ENCODE peak calls at places on chromosomes 11 and 22, in five cellular contexts. N is A549, U is HEK293T, Q is IMR-90, D is HepG2. F is an unnamed sample.

GRCh38 chr11:12478743-12479142 is 101.4 kb downstream of the PARVA start:
- DNase-seq in N (no peak), U (no peak), Q (peak), D (peak), F (no peak)

GRCh38 chr11:57222239-57222638 is 14.8 kb downstream of the APLNR start:
- DNase-seq in N (no peak), U (no peak), Q (no peak), D (no peak), F (no peak)

GRCh38 chr11:133122260-133122659 is 410.0 kb downstream of the OPCML start:
- DNase-seq in N (no peak), U (no peak), Q (no peak), D (no peak), F (no peak)

GRCh38 chr11:20790622-20791021 is 121.2 kb downstream of the NELL1 start:
- DNase-seq in N (no peak), U (no peak), Q (no peak), D (no peak), F (no peak)

GRCh38 chr22:47032956-47033647 is 270.7 kb downstream of the TBC1D22A start:
- DNase-seq in N (no peak), U (no peak), Q (no peak), D (no peak), F (no peak)

GRCh38 chr11:7579226-7579825 is 65.5 kb downstream of the PPFIBP2 start:
- DNase-seq in N (no peak), U (no peak), Q (peak), D (no peak), F (no peak)

GRCh38 chr22:44005524-44005923 is 18.6 kb upstream of the PARVB start:
- DNase-seq in N (no peak), U (no peak), Q (no peak), D (no peak), F (no peak)

GRCh38 chr22:28328751-28329150 is 350.9 kb downstream of the TTC28 start:
- DNase-seq in N (no peak), U (no peak), Q (no peak), D (no peak), F (no peak)

GRCh38 chr11:79309402-79309801 is 131.4 kb downstream of the TENM4 start:
- DNase-seq in N (no peak), U (no peak), Q (peak), D (no peak), F (no peak)

GRCh38 chr11:102287963-102288744 is 29.1 kb upstream of the BIRC3 start:
- DNase-seq in N (peak), U (peak), Q (peak), D (peak), F (peak)

GRCh38 chr11:78408619-78409018 is 9.0 kb downstream of the GAB2 start:
- DNase-seq in N (no peak), U (no peak), Q (no peak), D (no peak), F (no peak)

GRCh38 chr11:132639986-132640385 is 892.3 kb downstream of the OPCML start:
- DNase-seq in N (no peak), U (no peak), Q (no peak), D (no peak), F (no peak)

GRCh38 chr22:19820880-19821522 is 33.7 kb downstream of the GNB1L start:
- DNase-seq in N (no peak), U (no peak), Q (no peak), D (no peak), F (no peak)

GRCh38 chr11:61369372-61370348 is 7.5 kb downstream of the TMEM138 start:
- DNase-seq in N (no peak), U (no peak), Q (peak), D (peak), F (peak)

GRCh38 chr22:46038516-46039430 is 61.8 kb upstream of the WNT7B start:
- DNase-seq in N (no peak), U (no peak), Q (no peak), D (no peak), F (no peak)

GRCh38 chr11:69204246-69205124 is 48.8 kb downstream of the SMIM38 start:
- DNase-seq in N (no peak), U (no peak), Q (no peak), D (peak), F (no peak)

GRCh38 chr22:27531782-27532530 is 269.6 kb downstream of the MN1 start:
- DNase-seq in N (no peak), U (no peak), Q (peak), D (no peak), F (no peak)

GRCh38 chr11:124415356-124415923 is 9.2 kb downstream of the OR8B4 start:
- DNase-seq in N (peak), U (no peak), Q (peak), D (peak), F (no peak)

GRCh38 chr22:35231585-35232084 is 25.7 kb upstream of the HMGXB4 start:
- DNase-seq in N (peak), U (peak), Q (peak), D (peak), F (peak)

GRCh38 chr11:128953151-128953550 is 10.5 kb upstream of the TP53AIP1 start:
- DNase-seq in N (no peak), U (no peak), Q (no peak), D (no peak), F (no peak)

GRCh38 chr11:134858783-134859480 is 446.9 kb upstream of the B3GAT1 start:
- DNase-seq in N (no peak), U (no peak), Q (no peak), D (no peak), F (no peak)

GRCh38 chr11:58164389-58164788 is 24.5 kb upstream of the OR9Q2 start:
- DNase-seq in N (no peak), U (no peak), Q (no peak), D (no peak), F (no peak)

GRCh38 chr11:83663446-83663845 is 377.3 kb upstream of the CCDC90B start:
- DNase-seq in N (no peak), U (no peak), Q (peak), D (no peak), F (no peak)

GRCh38 chr22:30253205-30253852 is 6.8 kb upstream of the LIF start:
- DNase-seq in N (peak), U (no peak), Q (peak), D (no peak), F (no peak)

GRCh38 chr11:61976813-61977475 is 9.5 kb upstream of the FTH1 start:
- DNase-seq in N (no peak), U (no peak), Q (no peak), D (no peak), F (no peak)

GRCh38 chr11:111539426-111540113 is 950 bp upstream of the LAYN start:
- DNase-seq in N (no peak), U (no peak), Q (no peak), D (no peak), F (no peak)

GRCh38 chr11:119885067-119885466 is 156.1 kb upstream of the NECTIN1 start:
- DNase-seq in N (no peak), U (no peak), Q (no peak), D (no peak), F (no peak)

GRCh38 chr22:50474711-50475651 is at the start of gene SBF1:
- DNase-seq in N (peak), U (peak), Q (peak), D (peak), F (peak)

GRCh38 chr11:106695506-106695905 is 322.8 kb downstream of the GUCY1A2 start:
- DNase-seq in N (no peak), U (no peak), Q (peak), D (no peak), F (no peak)

GRCh38 chr11:118689503-118689851 is 10.0 kb upstream of the TREH start:
- DNase-seq in N (no peak), U (no peak), Q (no peak), D (no peak), F (no peak)

GRCh38 chr11:35174666-35175065 is 35.7 kb downstream of the CD44 start:
- DNase-seq in N (no peak), U (no peak), Q (peak), D (no peak), F (no peak)
- TF ChIP-seq BHLHE40 in N (no peak), U (no peak), Q (no peak), D (no peak), F (no peak)

DNA sequence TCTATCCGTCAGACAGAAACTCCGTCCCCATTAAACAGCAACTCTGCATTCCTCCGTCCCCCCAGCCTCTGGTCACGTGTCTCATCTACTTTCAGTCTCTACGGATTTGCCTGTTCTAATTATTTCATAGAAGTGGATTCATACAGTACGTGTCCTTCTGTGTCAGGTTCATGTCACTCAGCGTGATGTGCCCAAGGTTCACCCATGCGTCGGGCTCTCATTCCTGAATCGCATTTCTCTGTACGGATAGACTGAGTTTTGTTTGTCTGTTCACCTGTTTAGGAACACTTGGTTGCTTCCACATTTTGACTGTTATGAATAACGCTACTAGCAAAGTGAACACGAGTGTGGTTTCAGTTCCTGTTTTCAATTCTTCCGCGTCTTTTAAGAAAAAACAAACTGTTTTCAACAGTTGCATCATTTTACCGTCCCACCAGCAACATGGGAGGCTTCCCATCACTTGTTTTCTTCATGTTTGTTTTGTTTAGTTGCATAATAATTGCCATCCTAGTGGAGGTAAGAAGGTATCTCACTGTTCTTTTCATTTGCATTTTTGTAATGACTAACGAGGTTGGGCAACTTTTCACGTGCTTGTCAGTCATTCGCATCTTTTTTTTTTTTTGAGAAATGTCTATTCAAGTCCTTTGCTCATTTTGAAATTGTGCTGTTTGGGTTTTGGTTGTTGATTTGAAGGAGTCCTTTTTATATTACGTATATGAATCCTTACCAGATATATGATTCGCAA is 8.9 kb upstream of the NLRP6 start:
- DNase-seq in N (no peak), U (no peak), Q (no peak), D (peak), F (peak)
- TF ChIP-seq BHLHE40 in N (no peak), U (no peak), Q (peak), D (peak), F (peak)

DNA sequence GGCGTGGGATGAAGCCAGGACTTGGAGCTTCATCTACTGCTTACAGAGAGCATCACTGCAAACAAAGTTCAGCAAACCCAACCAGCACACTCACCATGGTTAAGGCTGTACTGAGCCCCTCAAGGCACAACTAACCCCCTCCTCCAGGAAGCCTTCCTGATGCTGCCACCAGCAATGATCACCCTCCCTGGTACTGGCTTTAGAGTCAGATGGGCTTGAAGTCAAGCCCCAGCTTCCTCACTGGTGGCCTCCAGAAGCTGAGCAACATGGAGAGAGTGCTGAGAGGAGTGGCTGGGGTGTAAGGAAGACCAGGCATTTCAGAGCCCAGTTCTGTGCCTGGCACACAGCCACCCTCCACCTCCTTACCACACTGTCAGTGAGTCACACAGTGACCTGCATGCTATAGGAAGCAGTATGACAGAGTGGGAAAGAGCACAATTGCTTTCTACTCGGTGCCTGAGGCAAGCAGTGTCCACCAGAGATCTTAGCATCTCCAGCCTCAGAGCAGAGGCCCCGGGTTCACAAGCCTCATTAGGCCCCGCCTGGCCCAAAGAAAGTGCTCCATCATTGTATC is 24.7 kb upstream of the BAIAP2L2 start:
- DNase-seq in N (peak), U (no peak), Q (peak), D (no peak), F (no peak)
- TF ChIP-seq BHLHE40 in N (no peak), U (no peak), Q (no peak), D (no peak), F (no peak)

GRCh38 chr11:1839924-1840779 is 1.4 kb downstream of the TNNI2 start:
- DNase-seq in N (no peak), U (no peak), Q (no peak), D (no peak), F (no peak)
- TF ChIP-seq BHLHE40 in N (no peak), U (no peak), Q (no peak), D (no peak), F (peak)

GRCh38 chr11:74008373-74009229 is at the start of gene UCP3:
- DNase-seq in N (no peak), U (no peak), Q (no peak), D (no peak), F (no peak)
- TF ChIP-seq BHLHE40 in N (no peak), U (no peak), Q (no peak), D (no peak), F (no peak)

GRCh38 chr11:89184021-89184420 is 6.3 kb downstream of the TYR start:
- DNase-seq in N (no peak), U (no peak), Q (peak), D (no peak), F (no peak)
- TF ChIP-seq BHLHE40 in N (no peak), U (no peak), Q (no peak), D (no peak), F (no peak)